ENCODE peak calls at places on chromosomes 12 and 14, in six cellular contexts. D is substantia nigra; L is stimulated activated CD4-positive, alpha-beta T cell treated with anti-CD3 and anti-CD28 coated beads, Interleukin-4, amount 100 ng/mL, for 24 hours; P is dorsolateral prefrontal cortex; K is choroid plexus epithelial cell; Y is amniotic stem cell. Z is an unnamed sample.

GRCh38 chr12:13101854-13102375 is 1.6 kb downstream of the GSG1 start:
- DNase-seq in P (no peak), L (peak), K (peak), Y (no peak), D (no peak), Z (no peak)

GRCh38 chr14:93271111-93271510 is 61.7 kb downstream of the BTBD7 start:
- DNase-seq in L (no peak), D (no peak), K (no peak), P (no peak), Y (no peak), Z (no peak)

GRCh38 chr14:83779266-83779665 is 1750.7 kb upstream of the FLRT2 start:
- DNase-seq in K (peak), P (no peak), L (no peak), D (no peak), Y (peak), Z (peak)

GRCh38 chr12:103855896-103856657 is 15.0 kb upstream of the NT5DC3 start:
- DNase-seq in D (no peak), Y (no peak), P (no peak), L (no peak), K (peak), Z (no peak)

GRCh38 chr12:58803893-58804292 is 116.4 kb downstream of the LRIG3 start:
- DNase-seq in K (peak), D (no peak), L (no peak), P (no peak), Y (no peak), Z (no peak)

GRCh38 chr12:3496964-3497363 is 6.0 kb downstream of the PRMT8 start:
- DNase-seq in D (no peak), P (no peak), K (no peak), Y (no peak), L (no peak), Z (no peak)

GRCh38 chr12:124298685-124299410 is 4.0 kb downstream of the RFLNA start:
- DNase-seq in K (no peak), P (no peak), D (no peak), L (no peak), Y (no peak), Z (no peak)

GRCh38 chr12:74170645-74171477 is 366.8 kb upstream of the ATXN7L3B start:
- DNase-seq in P (no peak), L (no peak), K (no peak), Y (no peak), D (no peak), Z (no peak)

GRCh38 chr12:62900686-62901272 is 34.2 kb downstream of the PPM1H start:
- DNase-seq in L (no peak), K (no peak), Y (no peak), P (no peak), D (no peak), Z (no peak)

GRCh38 chr14:70934502-70935134 is 27.4 kb downstream of the PCNX1 start:
- DNase-seq in K (peak), L (no peak), Y (no peak), D (no peak), P (no peak), Z (no peak)

GRCh38 chr14:25090281-25090680 is 40.3 kb upstream of the STXBP6 start:
- DNase-seq in D (no peak), Y (no peak), L (no peak), K (no peak), P (no peak), Z (no peak)

GRCh38 chr12:109952160-109952858 is 43.9 kb downstream of the GIT2 start:
- DNase-seq in L (no peak), D (no peak), Y (no peak), K (no peak), P (no peak), Z (no peak)

GRCh38 chr14:53953828-53954550 is 2.6 kb downstream of the BMP4 start:
- DNase-seq in Y (no peak), D (no peak), L (no peak), P (no peak), K (peak), Z (no peak)

GRCh38 chr12:48940181-48940580 is 14.9 kb upstream of the FKBP11 start:
- DNase-seq in P (no peak), L (no peak), D (no peak), Y (no peak), K (no peak), Z (no peak)

GRCh38 chr12:47393403-47393790 is 312.4 kb downstream of the RPAP3 start:
- DNase-seq in D (no peak), P (no peak), Y (no peak), K (peak), L (no peak), Z (no peak)

GRCh38 chr14:77133718-77134338 is 7.8 kb downstream of the ZDHHC22 start:
- DNase-seq in D (no peak), P (peak), K (peak), Y (peak), L (peak), Z (peak)

GRCh38 chr14:79101388-79101787 is 931.2 kb downstream of the NRXN3 start:
- DNase-seq in P (no peak), Y (no peak), D (no peak), K (no peak), L (no peak), Z (no peak)

GRCh38 chr14:81400852-81401251 is 728 bp upstream of the STON2 start:
- DNase-seq in Y (peak), L (no peak), D (no peak), K (peak), P (no peak), Z (peak)

GRCh38 chr12:122190842-122191668 is 8.1 kb downstream of the LRRC43 start:
- DNase-seq in K (peak), P (peak), D (no peak), L (peak), Y (no peak), Z (no peak)

GRCh38 chr14:21267886-21268611 is 1.2 kb downstream of the HNRNPC start:
- DNase-seq in K (peak), Y (no peak), L (no peak), P (no peak), D (no peak), Z (no peak)

GRCh38 chr12:54021432-54022013 is 6.7 kb upstream of the HOXC6 start:
- DNase-seq in D (no peak), K (no peak), L (no peak), P (no peak), Y (no peak), Z (no peak)

GRCh38 chr14:70888681-70889175 is 18.5 kb upstream of the PCNX1 start:
- DNase-seq in P (no peak), K (peak), Y (no peak), D (no peak), L (no peak), Z (no peak)

GRCh38 chr14:32492482-32492881 is 163.4 kb downstream of the AKAP6 start:
- DNase-seq in P (no peak), Y (no peak), D (no peak), K (no peak), L (no peak), Z (no peak)

GRCh38 chr14:28677381-28677780 is 89.2 kb upstream of the FOXG1 start:
- DNase-seq in P (no peak), D (no peak), Y (no peak), L (no peak), K (no peak), Z (no peak)

GRCh38 chr14:70808023-70808401 is 1.3 kb downstream of the MAP3K9 start:
- DNase-seq in L (peak), P (no peak), Y (no peak), D (no peak), K (peak), Z (no peak)

GRCh38 chr14:36086629-36087380 is 89.7 kb downstream of the PTCSC3 start:
- DNase-seq in D (no peak), P (no peak), L (no peak), K (no peak), Y (no peak), Z (no peak)

Z was measured in HFF-Myc.